ENCODE peak calls at places on chromosomes 11 and 22, in seven cellular contexts. S, Y, M, R, G, U and Q are unnamed samples.
A peak's percentile ranks its signal among the peaks of the same experiment; 100 is the strongest.

GRCh38 chr11:112260490-112260889 is at the start of gene PLET1:
- DNase-seq in S (no peak), Y (no peak), M (no peak), R (no peak), G (no peak), U (no peak), Q (no peak)

GRCh38 chr11:62858201-62858600 is 18.8 kb upstream of the WDR74 start:
- DNase-seq in S (no peak), Y (no peak), M (peak; percentile 24), R (no peak), G (no peak), U (no peak), Q (no peak)

GRCh38 chr11:36056160-36056751 is 112.4 kb downstream of the LDLRAD3 start:
- DNase-seq in S (peak; percentile 7), Y (no peak), M (no peak), R (no peak), G (no peak), U (peak; percentile 21), Q (no peak)

GRCh38 chr11:991034-991433 is 45.5 kb downstream of the MUC6 start:
- DNase-seq in S (no peak), Y (no peak), M (no peak), R (no peak), G (no peak), U (no peak), Q (no peak)

GRCh38 chr11:61543606-61544306 is 35.2 kb downstream of the LRRC10B start:
- DNase-seq in S (no peak), Y (no peak), M (no peak), R (no peak), G (no peak), U (no peak), Q (no peak)

GRCh38 chr11:21933095-21933494 is 259.8 kb upstream of the ANO5 start:
- DNase-seq in S (no peak), Y (no peak), M (no peak), R (no peak), G (no peak), U (no peak), Q (no peak)

GRCh38 chr11:45924927-45925326 is 2.5 kb downstream of the LARGE2 start:
- DNase-seq in S (no peak), Y (no peak), M (no peak), R (no peak), G (no peak), U (no peak), Q (no peak)

GRCh38 chr22:29167032-29167911 is 38.4 kb upstream of the EMID1 start:
- DNase-seq in S (no peak), Y (peak; percentile 23), M (peak; percentile 20), R (no peak), G (peak; percentile 93), U (no peak), Q (no peak)

GRCh38 chr11:104410336-104410735 is 246.4 kb upstream of the PDGFD start:
- DNase-seq in S (no peak), Y (no peak), M (no peak), R (no peak), G (no peak), U (no peak), Q (no peak)

GRCh38 chr11:6771926-6772898 is at the start of gene OR2AG2:
- DNase-seq in S (no peak), Y (no peak), M (no peak), R (no peak), G (peak; percentile 31), U (no peak), Q (no peak)

GRCh38 chr11:16239130-16240105 is 116.9 kb downstream of the SOX6 start:
- DNase-seq in S (peak; percentile 16), Y (no peak), M (no peak), R (no peak), G (no peak), U (no peak), Q (no peak)

GRCh38 chr11:4704054-4704789 is at the start of gene MMP26:
- DNase-seq in S (peak; percentile 98), Y (no peak), M (no peak), R (no peak), G (no peak), U (peak; percentile 93), Q (no peak)

GRCh38 chr22:41983516-41983915 is 14.3 kb downstream of the SEPTIN3 start:
- DNase-seq in S (no peak), Y (no peak), M (peak; percentile 7), R (no peak), G (no peak), U (no peak), Q (no peak)

GRCh38 chr22:38213319-38214247 is 11.8 kb downstream of the MAFF start:
- DNase-seq in S (no peak), Y (no peak), M (no peak), R (no peak), G (no peak), U (no peak), Q (no peak)

GRCh38 chr11:2444301-2445106 is at the start of the genes KCNQ1 and TRPM5:
- DNase-seq in S (peak; percentile 74), Y (no peak), M (peak; percentile 91), R (peak; percentile 82), G (peak; percentile 39), U (no peak), Q (no peak)

GRCh38 chr11:2198621-2199365 is 27.2 kb upstream of the TH start:
- DNase-seq in S (no peak), Y (no peak), M (peak; percentile 68), R (peak; percentile 24), G (no peak), U (no peak), Q (no peak)

GRCh38 chr11:72703281-72704008 is 29.2 kb upstream of the PDE2A start:
- DNase-seq in S (no peak), Y (no peak), M (peak; percentile 90), R (peak; percentile 94), G (no peak), U (no peak), Q (peak; percentile 36)

GRCh38 chr11:124760806-124761205 is 1.3 kb downstream of the ESAM start:
- DNase-seq in S (no peak), Y (no peak), M (no peak), R (no peak), G (no peak), U (no peak), Q (no peak)

GRCh38 chr22:22074634-22075381 is 92.2 kb upstream of the TOP3B start:
- DNase-seq in S (no peak), Y (no peak), M (no peak), R (no peak), G (no peak), U (no peak), Q (peak; percentile 59)